ENCODE peak calls at places on chromosome 4, in five cellular contexts. One of them, this sample, is unnamed.
A peak's percentile ranks its signal among the peaks of the same experiment; 100 is the strongest.

GRCh38 chr4:149719357-149719756 is 96.3 kb downstream of the IQCM start:
- DNase-seq in NCI-H1436: no peak
- DNase-seq in DMS 273 treated with DMSO at 0.1 percent for 48 hours: no peak
- DNase-seq in neural progenitor cell: no peak
- DNase-seq in activated CD8-positive, alpha-beta memory T cell treated with anti-CD3 and anti-CD28 coated beads for 24 hours: no peak
- DNase-seq in this sample: no peak

GRCh38 chr4:19194672-19195071 is 1057.0 kb upstream of the SLIT2 start:
- DNase-seq in neural progenitor cell: peak; percentile 34
- DNase-seq in DMS 273 treated with DMSO at 0.1 percent for 48 hours: no peak
- DNase-seq in activated CD8-positive, alpha-beta memory T cell treated with anti-CD3 and anti-CD28 coated beads for 24 hours: no peak
- DNase-seq in NCI-H1436: no peak
- DNase-seq in this sample: peak; percentile 84

GRCh38 chr4:110663738-110664444 is 41.0 kb upstream of the PITX2 start:
- DNase-seq in DMS 273 treated with DMSO at 0.1 percent for 48 hours: no peak
- DNase-seq in activated CD8-positive, alpha-beta memory T cell treated with anti-CD3 and anti-CD28 coated beads for 24 hours: no peak
- DNase-seq in NCI-H1436: no peak
- DNase-seq in neural progenitor cell: no peak
- DNase-seq in this sample: no peak

GRCh38 chr4:126271266-126271665 is 956.5 kb downstream of the FAT4 start:
- DNase-seq in neural progenitor cell: no peak
- DNase-seq in DMS 273 treated with DMSO at 0.1 percent for 48 hours: no peak
- DNase-seq in activated CD8-positive, alpha-beta memory T cell treated with anti-CD3 and anti-CD28 coated beads for 24 hours: no peak
- DNase-seq in NCI-H1436: no peak
- DNase-seq in this sample: no peak

GRCh38 chr4:101651778-101652177 is 138.8 kb upstream of the BANK1 start:
- DNase-seq in DMS 273 treated with DMSO at 0.1 percent for 48 hours: peak; percentile 41
- DNase-seq in neural progenitor cell: no peak
- DNase-seq in NCI-H1436: no peak
- DNase-seq in activated CD8-positive, alpha-beta memory T cell treated with anti-CD3 and anti-CD28 coated beads for 24 hours: no peak
- DNase-seq in this sample: no peak

GRCh38 chr4:3630934-3631585 is 98.8 kb upstream of the LRPAP1 start:
- DNase-seq in neural progenitor cell: no peak
- DNase-seq in activated CD8-positive, alpha-beta memory T cell treated with anti-CD3 and anti-CD28 coated beads for 24 hours: no peak
- DNase-seq in NCI-H1436: no peak
- DNase-seq in DMS 273 treated with DMSO at 0.1 percent for 48 hours: no peak
- DNase-seq in this sample: no peak

GRCh38 chr4:149751174-149751573 is 64.5 kb downstream of the IQCM start:
- DNase-seq in activated CD8-positive, alpha-beta memory T cell treated with anti-CD3 and anti-CD28 coated beads for 24 hours: no peak
- DNase-seq in neural progenitor cell: no peak
- DNase-seq in DMS 273 treated with DMSO at 0.1 percent for 48 hours: no peak
- DNase-seq in NCI-H1436: no peak
- DNase-seq in this sample: no peak

GRCh38 chr4:51862199-51862598 is 19.2 kb downstream of the DCUN1D4 start:
- DNase-seq in DMS 273 treated with DMSO at 0.1 percent for 48 hours: no peak
- DNase-seq in neural progenitor cell: no peak
- DNase-seq in NCI-H1436: no peak
- DNase-seq in activated CD8-positive, alpha-beta memory T cell treated with anti-CD3 and anti-CD28 coated beads for 24 hours: no peak
- DNase-seq in this sample: no peak

This sample was measured in GM23338.